ENCODE peak calls at places on chromosomes 16 and 17, in four cellular contexts. K, N, V and L are unnamed samples.

GRCh38 chr16:1610841-1611653 is 825 bp downstream of the IFT140 start:
- DNase-seq in N (no peak), K (no peak), V (peak), L (no peak)

GRCh38 chr16:87741700-87742415 is 23.9 kb downstream of the KLHDC4 start:
- DNase-seq in K (no peak), N (no peak), V (no peak), L (no peak)

GRCh38 chr17:13393841-13394710 is 207.7 kb downstream of the HS3ST3A1 start:
- DNase-seq in V (peak), N (no peak), K (no peak), L (no peak)

GRCh38 chr16:77991701-77992100 is 30.6 kb upstream of the CLEC3A start:
- DNase-seq in K (no peak), V (no peak), N (no peak), L (no peak)

GRCh38 chr16:66623755-66624154 is 19.3 kb downstream of the CMTM3 start:
- DNase-seq in V (no peak), K (no peak), N (no peak), L (no peak)

GRCh38 chr16:74874912-74875311 is 100.3 kb upstream of the FA2H start:
- DNase-seq in V (no peak), N (no peak), K (no peak), L (no peak)

GRCh38 chr17:66960623-66961022 is 3.9 kb upstream of the CACNG4 start:
- DNase-seq in K (no peak), V (no peak), N (no peak), L (no peak)

GRCh38 chr17:9768381-9768934 is 22.9 kb downstream of the DHRS7C start:
- DNase-seq in N (peak), V (peak), K (peak), L (no peak)

GRCh38 chr17:81040791-81041337 is 5.9 kb downstream of the BAIAP2 start:
- DNase-seq in V (peak), K (peak), N (peak), L (no peak)

DNA sequence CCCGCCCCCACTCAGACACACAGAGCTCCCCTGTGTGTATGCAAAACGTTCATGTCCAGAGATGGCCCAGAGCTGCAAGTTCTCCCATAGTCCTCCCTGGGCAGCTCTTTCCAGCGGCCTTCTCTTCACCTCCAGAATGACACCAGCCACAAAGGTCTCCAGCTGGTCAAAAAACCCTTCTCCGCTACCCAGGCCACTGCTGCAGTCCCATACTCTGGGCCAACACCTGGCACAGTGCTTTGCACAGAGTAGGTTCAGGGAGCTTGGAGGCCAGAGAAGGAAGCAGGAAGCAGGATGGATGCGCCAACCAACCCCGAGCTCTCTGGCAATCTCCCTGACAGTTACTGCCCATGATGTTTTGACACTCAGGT is 1.1 kb upstream of the STAT5B start:
- DNase-seq in K (no peak), N (no peak), V (no peak), L (no peak)
- TF ChIP-seq FOXK2 in K (no peak), N (no peak), V (no peak), L (no peak)

DNA sequence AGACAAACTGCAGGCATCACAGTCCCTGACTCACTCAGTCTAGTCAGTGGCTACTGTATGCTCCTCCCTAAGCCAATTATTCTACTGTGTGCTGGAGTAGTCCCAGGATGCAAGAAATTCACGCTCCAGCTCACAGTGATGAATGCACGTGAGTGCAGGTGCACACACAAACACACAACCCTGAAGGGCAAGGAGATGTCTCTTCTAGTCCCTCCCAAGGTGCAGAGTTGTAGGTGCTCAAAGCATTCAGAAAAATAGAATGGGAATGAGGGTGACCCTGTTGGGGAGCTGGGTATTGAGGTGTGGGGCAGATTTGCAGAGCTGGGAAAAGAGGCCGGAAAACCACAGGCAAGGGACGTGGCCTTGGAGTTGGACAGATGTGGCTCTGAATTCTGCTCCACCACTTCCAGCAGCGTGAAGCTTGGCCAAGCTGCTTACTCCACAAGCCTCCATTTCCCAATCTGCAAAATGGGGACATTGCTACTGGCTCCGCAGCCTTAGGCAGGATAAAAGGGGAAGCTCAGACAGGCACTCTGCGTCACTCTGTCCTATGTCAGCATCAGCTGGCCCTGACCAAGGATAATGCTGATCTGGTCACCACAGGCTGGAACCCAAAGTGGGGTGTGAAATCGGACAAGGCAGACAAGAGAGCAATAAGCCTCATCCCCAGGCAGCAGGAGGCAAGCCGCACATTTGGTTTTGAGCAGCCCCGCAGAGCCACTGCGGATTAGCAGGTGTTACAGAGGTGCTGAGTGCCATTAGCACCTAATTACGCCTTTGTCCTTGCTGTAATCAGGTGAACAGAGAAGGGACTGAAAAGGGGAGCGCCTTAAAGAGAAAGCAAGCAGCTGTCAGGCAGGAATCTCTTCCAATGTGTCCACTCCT is 54.9 kb downstream of the SDK2 start:
- DNase-seq in K (no peak), V (no peak), N (no peak), L (no peak)
- TF ChIP-seq FOXK2 in K (no peak), V (no peak), N (no peak), L (no peak)

DNA sequence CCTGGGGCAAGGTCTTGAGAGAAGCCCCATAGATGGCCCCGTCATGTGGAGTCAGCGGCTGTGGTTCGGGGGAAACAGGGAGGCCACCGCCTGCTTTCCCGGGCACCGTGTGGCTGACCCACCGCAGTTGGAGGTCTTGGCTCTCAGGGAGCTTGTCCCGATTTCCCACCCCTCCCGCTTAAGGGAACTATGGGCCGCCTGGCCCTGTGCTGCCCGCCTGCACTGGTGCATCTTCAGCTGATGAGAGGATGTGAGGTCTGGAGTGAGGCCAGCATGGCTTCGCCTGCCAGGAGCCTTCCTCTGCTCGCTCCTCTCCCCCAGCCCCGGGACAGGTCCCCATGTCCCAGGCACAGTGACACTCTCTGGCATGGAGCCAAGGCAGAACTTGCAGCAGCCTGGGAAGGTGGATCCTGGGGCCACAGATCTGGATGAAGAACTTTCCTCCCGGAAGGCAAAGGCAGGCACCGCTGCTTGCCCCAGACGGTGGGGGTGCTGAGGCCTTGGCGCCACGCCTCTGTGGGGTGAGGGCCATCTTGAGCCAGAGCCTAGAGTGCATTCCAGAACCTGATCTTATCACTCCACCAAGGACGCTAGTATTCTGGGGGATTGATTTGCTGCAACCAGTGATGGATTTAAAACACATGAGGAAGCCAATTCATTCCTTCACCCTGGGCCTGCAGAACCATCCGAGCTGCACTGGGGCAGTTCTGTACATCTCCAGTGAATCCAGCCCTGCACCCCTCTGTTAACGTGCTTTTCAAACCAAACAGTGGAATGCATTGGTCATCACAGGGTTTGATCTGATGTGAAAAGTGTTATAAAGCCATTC is 178.6 kb upstream of the TNRC6C start:
- DNase-seq in N (no peak), V (no peak), K (no peak), L (no peak)
- TF ChIP-seq FOXK2 in N (no peak), V (no peak), K (no peak), L (no peak)

GRCh38 chr17:2484876-2485275 is 26.8 kb downstream of the METTL16 start:
- DNase-seq in V (peak), N (no peak), K (peak), L (no peak)
- TF ChIP-seq FOXK2 in V (no peak), N (no peak), K (no peak), L (no peak)

GRCh38 chr17:143785-144281 is 6.5 kb downstream of the SCGB1C2 start:
- DNase-seq in N (peak), K (peak), V (peak), L (no peak)
- TF ChIP-seq FOXK2 in N (no peak), K (no peak), V (no peak), L (no peak)

GRCh38 chr16:3212006-3212405 is 23.0 kb downstream of the ZNF200 start:
- DNase-seq in K (no peak), N (no peak), V (no peak), L (no peak)

GRCh38 chr16:3214904-3215600 is 19.9 kb downstream of the ZNF200 start:
- DNase-seq in V (no peak), N (no peak), K (no peak), L (no peak)

GRCh38 chr16:3212567-3212966 is 22.4 kb downstream of the ZNF200 start:
- DNase-seq in N (no peak), K (no peak), V (no peak), L (no peak)

GRCh38 chr16:3215601-3216262 is 19.2 kb downstream of the ZNF200 start:
- DNase-seq in N (no peak), V (no peak), K (no peak), L (no peak)

DNA sequence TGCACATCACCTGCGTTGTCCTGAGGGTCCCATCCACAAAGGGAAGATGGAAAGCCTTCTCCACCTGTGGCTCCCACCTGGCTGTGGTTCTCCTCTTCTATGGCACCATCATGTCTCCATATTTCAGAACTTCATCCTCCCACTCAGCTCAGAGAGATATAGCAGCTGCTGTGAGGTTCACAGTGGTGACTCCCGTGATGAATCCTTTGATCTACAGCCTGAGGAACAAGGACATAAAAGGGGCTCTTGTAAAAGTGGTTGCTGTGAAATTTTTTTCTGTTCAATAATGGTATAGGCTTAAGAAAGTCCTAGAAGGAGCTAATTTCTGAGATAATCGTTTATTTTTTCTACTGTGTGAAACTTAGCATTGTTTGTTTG is 18.7 kb downstream of the ZNF200 start:
- DNase-seq in V (no peak), K (no peak), N (no peak), L (no peak)
- TF ChIP-seq FOXK2 in V (no peak), K (no peak), N (no peak), L (no peak)

GRCh38 chr17:59056857-59057256 is 49.8 kb downstream of the TRIM37 start:
- DNase-seq in N (no peak), V (no peak), K (no peak), L (no peak)
- TF ChIP-seq FOXK2 in N (no peak), V (no peak), K (no peak), L (no peak)